ENCODE peak calls at places on chromosomes 3 and 15, in five cellular contexts. I is brain microvascular endothelial cell, H is HFF-Myc, B is fibroblast of pulmonary artery, S is cardiac fibroblast. K is an unnamed sample.

GRCh38 chr3:167867981-167868380 is 132.5 kb downstream of the SERPINI1 start:
- DNase-seq in H (no peak), I (no peak), B (no peak), S (no peak), K (no peak)

GRCh38 chr3:39446444-39446843 is 21.0 kb upstream of the MOBP start:
- DNase-seq in I (no peak), B (no peak), H (no peak), S (no peak), K (no peak)

GRCh38 chr3:119359476-119359998 is 65.4 kb downstream of the ARHGAP31 start:
- DNase-seq in S (no peak), I (no peak), H (no peak), B (no peak), K (no peak)

GRCh38 chr3:25292604-25293003 is 135.5 kb upstream of the RARB start:
- DNase-seq in S (no peak), B (no peak), H (no peak), I (no peak), K (no peak)

GRCh38 chr3:151976211-151977050 is 103.0 kb downstream of the SUCNR1 start:
- DNase-seq in B (peak), H (peak), I (peak), S (peak), K (peak)

GRCh38 chr3:156323466-156323865 is 203.1 kb downstream of the KCNAB1 start:
- DNase-seq in S (peak), I (no peak), H (no peak), B (peak), K (no peak)

GRCh38 chr3:32434206-32434605 is 42.6 kb downstream of the CMTM7 start:
- DNase-seq in S (no peak), H (no peak), B (no peak), I (no peak), K (no peak)

GRCh38 chr3:124599147-124599765 is 131.0 kb upstream of the UMPS start:
- DNase-seq in I (no peak), B (no peak), H (no peak), S (no peak), K (no peak)

GRCh38 chr3:29796808-29797207 is 515.9 kb downstream of the RBMS3 start:
- DNase-seq in H (no peak), B (no peak), S (no peak), I (no peak), K (no peak)

GRCh38 chr3:98246142-98246541 is 17.9 kb upstream of the OR5H6 start:
- DNase-seq in H (no peak), I (no peak), B (no peak), S (no peak), K (no peak)

GRCh38 chr3:7340795-7341194 is 479.9 kb downstream of the GRM7 start:
- DNase-seq in S (no peak), B (peak), H (no peak), I (no peak), K (no peak)

GRCh38 chr15:39171944-39172368 is 408.9 kb upstream of the THBS1 start:
- DNase-seq in I (peak), S (peak), B (peak), H (peak), K (peak)

GRCh38 chr3:140898340-140899180 is 43.1 kb upstream of the SLC25A36 start:
- DNase-seq in H (peak), B (peak), I (peak), S (peak), K (peak)

GRCh38 chr3:183446838-183447205 is 18.4 kb upstream of the MCF2L2 start:
- DNase-seq in I (no peak), H (no peak), B (no peak), S (no peak), K (no peak)
- H3K4me3 ChIP-seq in I (peak), H (peak), B (peak), S (peak), K (peak)

GRCh38 chr15:33194237-33194636 is 277 bp downstream of the FMN1 start:
- DNase-seq in S (no peak), I (no peak), B (no peak), H (no peak), K (no peak)
- H3K4me3 ChIP-seq in S (peak), I (peak), B (peak), H (peak), K (peak)

GRCh38 chr15:74215958-74216357 is 13.4 kb upstream of the STRA6 start:
- DNase-seq in I (no peak), H (no peak), B (no peak), S (no peak), K (no peak)

GRCh38 chr15:74211656-74212055 is 9.1 kb upstream of the STRA6 start:
- DNase-seq in B (no peak), I (no peak), H (no peak), S (no peak), K (no peak)

GRCh38 chr15:74212494-74212893 is 9.9 kb upstream of the STRA6 start:
- DNase-seq in S (no peak), B (no peak), I (no peak), H (no peak), K (no peak)

GRCh38 chr15:74214324-74215021 is 11.9 kb upstream of the STRA6 start:
- DNase-seq in S (no peak), B (no peak), I (no peak), H (no peak), K (no peak)

DNA sequence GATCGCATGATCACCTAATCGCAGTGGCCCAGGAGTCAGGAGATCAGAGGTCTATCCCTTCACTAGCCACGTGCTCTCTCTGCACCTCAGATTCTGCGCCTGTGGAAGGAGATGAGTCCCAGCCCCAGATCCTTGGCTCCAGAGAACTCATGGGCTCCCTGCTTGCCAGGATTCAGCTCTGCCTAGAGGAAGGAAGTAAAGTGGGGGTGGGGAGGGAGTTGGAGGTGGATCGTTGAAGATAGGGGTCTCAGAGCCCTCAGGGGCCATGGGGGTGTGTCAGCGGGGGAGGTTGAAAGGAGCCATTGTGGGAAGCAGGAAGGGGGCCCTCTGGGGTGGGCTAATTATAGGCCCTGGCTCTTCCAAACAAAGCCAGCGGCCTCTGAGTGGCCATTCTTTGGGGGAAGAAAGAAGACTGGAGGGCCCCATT is 11.3 kb upstream of the STRA6 start:
- DNase-seq in B (no peak), S (no peak), H (no peak), I (no peak), K (no peak)
- H3K4me3 ChIP-seq in B (no peak), S (no peak), H (no peak), I (no peak), K (no peak)

DNA sequence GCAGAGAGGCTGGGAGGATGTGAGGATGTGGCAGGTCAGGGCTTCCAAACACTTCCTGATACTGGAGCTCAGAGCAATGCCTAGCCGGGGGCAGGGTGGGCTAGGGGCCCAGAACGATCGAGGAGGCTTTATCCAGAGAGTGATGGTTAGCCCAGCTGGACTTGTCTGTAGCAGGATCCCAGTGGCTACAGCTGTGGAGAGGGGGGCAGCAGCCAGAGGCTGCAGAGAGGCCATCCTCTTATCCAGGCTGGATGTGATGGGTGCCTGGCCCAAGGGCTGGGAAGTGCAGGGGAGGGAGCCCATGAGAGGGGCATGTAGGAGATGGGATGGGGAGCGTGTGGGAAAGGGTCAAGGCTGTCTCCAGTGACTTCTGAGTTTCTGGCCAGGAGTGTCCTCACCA is 4.6 kb downstream of the PARP3 start:
- DNase-seq in H (no peak), I (no peak), B (no peak), S (no peak), K (no peak)
- H3K4me3 ChIP-seq in H (no peak), I (no peak), B (no peak), S (no peak), K (no peak)

DNA sequence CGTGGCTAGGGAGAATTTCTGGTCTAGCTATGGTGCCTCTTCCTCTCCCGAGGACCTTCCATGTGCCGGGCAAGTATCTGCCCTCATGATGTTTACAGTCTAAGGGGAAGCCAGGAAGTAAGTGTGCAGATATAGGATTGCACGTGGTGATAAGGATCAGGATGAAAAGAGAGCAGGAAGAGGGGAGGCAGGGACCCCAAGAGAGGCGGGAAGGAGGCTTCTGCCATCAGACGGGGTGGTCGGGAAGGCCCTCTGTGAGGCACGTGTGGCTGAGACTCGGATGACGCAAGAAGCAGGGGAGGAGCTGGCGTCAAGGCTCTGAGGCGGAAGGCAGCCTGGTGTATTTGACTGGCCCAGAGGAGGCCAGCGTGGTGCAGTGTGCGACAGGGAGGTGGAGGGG is 747 bp upstream of the IQSEC1 start:
- DNase-seq in B (no peak), H (no peak), I (no peak), S (no peak), K (no peak)
- H3K4me3 ChIP-seq in B (no peak), H (no peak), I (no peak), S (no peak), K (no peak)

GRCh38 chr15:82680200-82681102 is 29.2 kb downstream of the AP3B2 start:
- DNase-seq in I (no peak), S (no peak), B (no peak), H (no peak), K (no peak)
- H3K4me3 ChIP-seq in I (no peak), S (no peak), B (no peak), H (no peak), K (no peak)

DNA sequence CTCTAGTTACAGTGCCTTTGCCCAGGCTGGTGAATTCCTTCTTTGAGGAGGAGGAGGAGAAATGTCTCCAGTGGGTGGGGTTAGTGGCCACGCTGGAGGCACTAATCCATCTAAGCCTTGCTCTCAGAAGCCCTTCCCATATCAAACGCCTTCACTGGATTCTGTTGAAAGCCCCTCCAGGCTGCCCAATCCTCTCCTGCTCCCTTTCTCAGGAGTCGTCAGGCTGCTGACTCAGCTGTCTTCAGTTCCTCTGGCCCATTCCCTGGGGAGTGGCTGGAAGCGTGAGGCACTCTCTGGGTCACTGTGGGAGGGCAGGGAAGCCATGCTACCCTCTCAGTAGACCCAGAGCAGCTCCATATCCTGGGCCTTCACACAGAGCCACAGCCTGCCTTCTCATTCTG is 2.7 kb downstream of the AP2M1 start:
- DNase-seq in I (peak), S (peak), B (peak), H (no peak), K (peak)
- H3K4me3 ChIP-seq in I (peak), S (peak), B (peak), H (peak), K (peak)